ENCODE peak calls at places on chromosomes 3 and 15, in seven cellular contexts. C is activated B cell treated with CpG ODN at 0.5 μM for 24 hours; B is stimulated activated naive B cell treated with anti-CD40 and anti-IgM and Interleukin-4, amounts not matched to agents 10 μg/mL and 1 μg/mL and 100 μg/mL, for 72 hours; L is psoas muscle; Z is body of pancreas; S is right cardiac atrium; G is cardiac fibroblast. T is an unnamed sample.

GRCh38 chr3:139540686-139541085 is 1.1 kb upstream of the RBP1 start:
- DNase-seq in Z (no peak), S (no peak), G (no peak), B (no peak), L (no peak), C (no peak), T (no peak)

GRCh38 chr3:183493296-183494045 is 62.0 kb downstream of the KLHL6 start:
- DNase-seq in L (no peak), B (no peak), S (no peak), G (no peak), C (no peak), Z (no peak), T (no peak)

GRCh38 chr15:63763476-63764123 is 70.1 kb downstream of the HERC1 start:
- DNase-seq in L (no peak), G (no peak), C (no peak), S (no peak), B (no peak), Z (no peak), T (no peak)

GRCh38 chr3:104102386-104102785 is 1264.3 kb upstream of the ALCAM start:
- DNase-seq in L (no peak), G (peak; percentile 62), B (peak; percentile 22), Z (peak; percentile 43), S (no peak), C (no peak), T (peak; percentile 10)

GRCh38 chr3:129058441-129059194 is 2.0 kb upstream of the GP9 start:
- DNase-seq in G (no peak), S (no peak), B (peak; percentile 27), Z (peak; percentile 70), L (no peak), C (no peak), T (peak; percentile 75)

GRCh38 chr3:171584100-171584499 is 123.9 kb upstream of the TNIK start:
- DNase-seq in Z (no peak), C (no peak), L (no peak), S (no peak), G (no peak), B (no peak), T (no peak)

GRCh38 chr3:124413989-124414598 is 316.2 kb upstream of the UMPS start:
- DNase-seq in G (no peak), C (no peak), B (no peak), Z (peak; percentile 81), L (no peak), S (no peak), T (no peak)

GRCh38 chr3:4776980-4777581 is 202.2 kb upstream of the BHLHE40 start:
- DNase-seq in C (no peak), Z (peak; percentile 27), G (peak; percentile 85), L (no peak), B (peak; percentile 54), S (no peak), T (peak; percentile 43)